ENCODE peak calls at places on chromosomes 3 and 15, in four cellular contexts. E is HepG2, J is H1, P is GM12878. F is an unnamed sample.

GRCh38 chr3:141074529-141074928 is 23.4 kb downstream of the SPSB4 start:
- DNase-seq in E (no peak), J (no peak), P (no peak), F (no peak)

GRCh38 chr3:32708672-32709283 is 23.8 kb downstream of the CNOT10 start:
- DNase-seq in P (no peak), J (no peak), E (no peak), F (no peak)

GRCh38 chr15:62895905-62896316 is 146.6 kb upstream of the TPM1 start:
- DNase-seq in J (no peak), P (no peak), E (peak; percentile 62), F (no peak)

GRCh38 chr3:17964113-17964512 is 221.7 kb upstream of the TBC1D5 start:
- DNase-seq in P (no peak), E (no peak), J (no peak), F (no peak)

GRCh38 chr3:72185549-72186484 is 400.9 kb upstream of the PROK2 start:
- DNase-seq in E (peak; percentile 7), J (no peak), P (no peak), F (no peak)

GRCh38 chr15:76337047-76337738 is 620 bp downstream of the ISL2 start:
- DNase-seq in E (peak; percentile 39), P (no peak), J (no peak), F (peak; percentile 67)

GRCh38 chr15:31202953-31203352 is 101.4 kb upstream of the TRPM1 start:
- DNase-seq in E (no peak), P (no peak), J (no peak), F (no peak)

GRCh38 chr3:180306691-180307090 is 270.0 kb upstream of the PEX5L start:
- DNase-seq in E (no peak), J (no peak), P (no peak), F (no peak)

GRCh38 chr3:32374788-32375595 is 16.7 kb upstream of the CMTM7 start:
- DNase-seq in J (peak; percentile 82), P (peak; percentile 42), E (peak; percentile 63), F (peak; percentile 53)

GRCh38 chr3:64539451-64540196 is 148.2 kb downstream of the ADAMTS9 start:
- DNase-seq in E (no peak), J (no peak), P (no peak), F (no peak)

GRCh38 chr15:99141943-99142342 is 37.1 kb downstream of the SYNM start:
- DNase-seq in P (no peak), J (no peak), E (no peak), F (no peak)

GRCh38 chr15:31901501-31901900 is 128.8 kb upstream of the CHRNA7 start:
- DNase-seq in J (no peak), P (no peak), E (no peak), F (no peak)

GRCh38 chr15:77455696-77456293 is 35.1 kb downstream of the HMG20A start:
- DNase-seq in P (no peak), J (no peak), E (no peak), F (no peak)

GRCh38 chr15:92883643-92884458 is 16.3 kb upstream of the CHD2 start:
- DNase-seq in E (no peak), J (no peak), P (no peak), F (no peak)

GRCh38 chr3:176351408-176351807 is 845.9 kb downstream of the TBL1XR1 start:
- DNase-seq in J (no peak), E (no peak), P (no peak), F (no peak)

GRCh38 chr3:62665627-62666433 is 209.4 kb downstream of the CADPS start:
- DNase-seq in J (peak; percentile 96), P (peak; percentile 2), E (peak; percentile 63), F (peak; percentile 50)

GRCh38 chr3:135918600-135918999 is 46.9 kb upstream of the PPP2R3A start:
- DNase-seq in E (peak; percentile 7), J (no peak), P (no peak), F (peak; percentile 30)

GRCh38 chr15:97981758-97982157 is 21.3 kb downstream of the ARRDC4 start:
- DNase-seq in E (no peak), J (no peak), P (no peak), F (no peak)

GRCh38 chr3:88031543-88032148 is 27.2 kb downstream of the CGGBP1 start:
- DNase-seq in P (peak; percentile 26), E (no peak), J (no peak), F (no peak)

GRCh38 chr15:68298336-68298735 is 20.8 kb downstream of the FEM1B start:
- DNase-seq in J (no peak), E (no peak), P (no peak), F (no peak)

GRCh38 chr3:42780398-42780797 is 7.3 kb upstream of the CCDC13 start:
- DNase-seq in J (no peak), P (no peak), E (no peak), F (no peak)
- TF ChIP-seq GABPA in J (no peak), P (no peak), E (no peak), F (no peak)

GRCh38 chr3:129591932-129592331 is 14.5 kb downstream of the PLXND1 start:
- DNase-seq in P (no peak), J (no peak), E (no peak), F (no peak)

GRCh38 chr3:129593230-129593594 is 13.3 kb downstream of the PLXND1 start:
- DNase-seq in P (no peak), E (no peak), J (peak; percentile 60), F (no peak)

GRCh38 chr3:129594907-129595390 is 11.5 kb downstream of the PLXND1 start:
- DNase-seq in P (no peak), E (peak; percentile 76), J (no peak), F (no peak)

GRCh38 chr3:129593595-129594339 is 12.7 kb downstream of the PLXND1 start:
- DNase-seq in E (peak; percentile 95), J (peak; percentile 55), P (no peak), F (no peak)

GRCh38 chr3:129592362-129593150 is 13.9 kb downstream of the PLXND1 start:
- DNase-seq in E (no peak), J (peak; percentile 77), P (no peak), F (no peak)
- TF ChIP-seq TCF12 in E (no peak), J (no peak), P (no peak), F (no peak)

DNA sequence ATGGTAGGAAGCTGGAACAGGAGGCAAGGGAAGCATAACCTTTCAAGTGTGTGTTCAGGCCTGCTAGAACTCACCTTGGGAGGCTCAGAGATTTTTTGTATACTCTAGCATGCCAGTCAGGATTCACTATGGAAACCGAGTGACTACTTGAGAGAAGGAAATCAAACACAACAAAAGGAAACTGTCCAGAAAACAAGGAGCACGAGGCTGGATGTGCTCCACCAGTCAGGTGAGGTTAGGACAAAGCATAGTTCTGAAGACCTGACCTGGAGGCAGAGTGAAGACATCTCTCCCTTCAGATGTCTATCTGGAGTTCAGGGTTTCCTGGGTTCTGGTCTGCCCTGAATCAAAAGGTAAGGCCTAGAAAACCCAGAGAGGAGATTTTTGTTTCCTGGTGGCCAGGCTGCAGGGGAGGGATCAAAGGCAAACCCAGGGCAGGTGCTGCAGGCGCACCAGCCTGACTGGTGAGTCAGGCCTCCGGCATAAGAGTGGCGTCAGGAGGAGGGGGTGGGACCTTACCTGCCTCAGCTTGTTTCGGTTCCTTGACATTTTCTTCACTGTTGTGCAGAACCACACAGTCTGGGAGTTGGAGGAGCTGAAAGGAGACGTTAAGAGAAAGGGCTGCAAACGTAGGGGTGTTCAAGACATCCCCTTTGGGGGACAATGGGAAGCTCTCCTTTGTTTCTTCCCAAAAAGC is 52.2 kb upstream of the OSBPL11 start:
- DNase-seq in P (no peak), J (peak; percentile 45), E (no peak), F (no peak)
- TF ChIP-seq GABPA in P (no peak), J (no peak), E (no peak), F (no peak)

GRCh38 chr3:99365979-99366378 is 272.4 kb upstream of the COL8A1 start:
- DNase-seq in E (no peak), P (no peak), J (no peak), F (no peak)
- TF ChIP-seq TCF12 in E (no peak), P (no peak), J (no peak), F (no peak)

F was measured in SK-N-SH.